ENCODE peak calls at places on chromosomes 11 and 22, in seven cellular contexts. One of them, this sample, is unnamed.

GRCh38 chr11:1839924-1840779 is 1.4 kb downstream of the TNNI2 start:
- DNase-seq in SK-N-SH: no peak
- DNase-seq in GM12878: no peak
- DNase-seq in K562: no peak
- DNase-seq in stomach: peak
- DNase-seq in A549: no peak
- DNase-seq in ovary: peak
- DNase-seq in this sample: peak

GRCh38 chr11:44601471-44602370 is 36.3 kb downstream of the CD82 start:
- DNase-seq in A549: no peak
- DNase-seq in stomach: no peak
- DNase-seq in ovary: no peak
- DNase-seq in SK-N-SH: no peak
- DNase-seq in GM12878: no peak
- DNase-seq in K562: no peak
- DNase-seq in this sample: peak

GRCh38 chr22:42262964-42263363 is 7.5 kb downstream of the TCF20 start:
- DNase-seq in SK-N-SH: no peak
- DNase-seq in GM12878: peak
- DNase-seq in A549: no peak
- DNase-seq in ovary: no peak
- DNase-seq in K562: no peak
- DNase-seq in stomach: no peak
- DNase-seq in this sample: no peak

GRCh38 chr11:116724813-116725212 is 48.0 kb downstream of the BUD13 start:
- DNase-seq in SK-N-SH: no peak
- DNase-seq in ovary: no peak
- DNase-seq in GM12878: no peak
- DNase-seq in K562: no peak
- DNase-seq in stomach: no peak
- DNase-seq in A549: no peak
- DNase-seq in this sample: no peak

GRCh38 chr11:111081021-111081511 is 164.5 kb upstream of the POU2AF2 start:
- DNase-seq in GM12878: no peak
- DNase-seq in K562: no peak
- DNase-seq in stomach: no peak
- DNase-seq in A549: no peak
- DNase-seq in ovary: no peak
- DNase-seq in SK-N-SH: no peak
- DNase-seq in this sample: no peak

GRCh38 chr11:7637447-7638157 is 35.7 kb downstream of the CYB5R2 start:
- DNase-seq in ovary: no peak
- DNase-seq in stomach: no peak
- DNase-seq in K562: no peak
- DNase-seq in GM12878: no peak
- DNase-seq in A549: no peak
- DNase-seq in SK-N-SH: no peak
- DNase-seq in this sample: no peak

GRCh38 chr22:32801436-32802290 is at the start of gene TIMP3:
- DNase-seq in K562: peak
- DNase-seq in GM12878: no peak
- DNase-seq in SK-N-SH: peak
- DNase-seq in ovary: peak
- DNase-seq in stomach: peak
- DNase-seq in A549: peak
- DNase-seq in this sample: peak

GRCh38 chr22:38623357-38623756 is 32.8 kb downstream of the FAM227A start:
- DNase-seq in stomach: no peak
- DNase-seq in SK-N-SH: no peak
- DNase-seq in GM12878: no peak
- DNase-seq in A549: no peak
- DNase-seq in K562: no peak
- DNase-seq in ovary: no peak
- DNase-seq in this sample: no peak

GRCh38 chr11:67438121-67438902 is 830 bp upstream of the PTPRCAP start:
- DNase-seq in K562: peak
- DNase-seq in GM12878: no peak
- DNase-seq in ovary: no peak
- DNase-seq in SK-N-SH: no peak
- DNase-seq in A549: no peak
- DNase-seq in stomach: peak
- DNase-seq in this sample: peak

GRCh38 chr11:64358907-64359711 is at the start of gene RPS6KA4:
- DNase-seq in stomach: peak
- DNase-seq in K562: peak
- DNase-seq in SK-N-SH: peak
- DNase-seq in A549: peak
- DNase-seq in ovary: peak
- DNase-seq in GM12878: no peak
- DNase-seq in this sample: peak

GRCh38 chr11:11411401-11411985 is 58.4 kb upstream of the CSNK2A3 start:
- DNase-seq in SK-N-SH: no peak
- DNase-seq in K562: no peak
- DNase-seq in ovary: no peak
- DNase-seq in stomach: no peak
- DNase-seq in GM12878: no peak
- DNase-seq in A549: no peak
- DNase-seq in this sample: no peak

GRCh38 chr11:120545813-120546212 is 34.3 kb downstream of the GRIK4 start:
- DNase-seq in SK-N-SH: no peak
- DNase-seq in K562: no peak
- DNase-seq in GM12878: no peak
- DNase-seq in ovary: no peak
- DNase-seq in stomach: no peak
- DNase-seq in A549: no peak
- DNase-seq in this sample: no peak

GRCh38 chr11:11798586-11799438 is 43.0 kb upstream of the USP47 start:
- DNase-seq in stomach: peak
- DNase-seq in SK-N-SH: peak
- DNase-seq in GM12878: no peak
- DNase-seq in K562: peak
- DNase-seq in A549: peak
- DNase-seq in ovary: peak
- DNase-seq in this sample: peak

GRCh38 chr11:12066056-12066798 is 44.2 kb upstream of the MICAL2 start:
- DNase-seq in K562: no peak
- DNase-seq in stomach: no peak
- DNase-seq in ovary: no peak
- DNase-seq in SK-N-SH: no peak
- DNase-seq in A549: peak
- DNase-seq in GM12878: no peak
- DNase-seq in this sample: peak

GRCh38 chr11:69122642-69123431 is 32.9 kb upstream of the SMIM38 start:
- DNase-seq in A549: peak
- DNase-seq in GM12878: no peak
- DNase-seq in SK-N-SH: peak
- DNase-seq in stomach: peak
- DNase-seq in ovary: peak
- DNase-seq in K562: peak
- DNase-seq in this sample: peak

GRCh38 chr22:30033891-30034290 is 46.4 kb upstream of the HORMAD2 start:
- DNase-seq in SK-N-SH: no peak
- DNase-seq in stomach: no peak
- DNase-seq in A549: no peak
- DNase-seq in GM12878: no peak
- DNase-seq in ovary: no peak
- DNase-seq in K562: no peak
- DNase-seq in this sample: no peak

GRCh38 chr22:19779685-19780268 is 19.2 kb downstream of the TBX1 start:
- DNase-seq in A549: no peak
- DNase-seq in SK-N-SH: no peak
- DNase-seq in K562: no peak
- DNase-seq in GM12878: no peak
- DNase-seq in stomach: no peak
- DNase-seq in ovary: no peak
- DNase-seq in this sample: no peak

DNA sequence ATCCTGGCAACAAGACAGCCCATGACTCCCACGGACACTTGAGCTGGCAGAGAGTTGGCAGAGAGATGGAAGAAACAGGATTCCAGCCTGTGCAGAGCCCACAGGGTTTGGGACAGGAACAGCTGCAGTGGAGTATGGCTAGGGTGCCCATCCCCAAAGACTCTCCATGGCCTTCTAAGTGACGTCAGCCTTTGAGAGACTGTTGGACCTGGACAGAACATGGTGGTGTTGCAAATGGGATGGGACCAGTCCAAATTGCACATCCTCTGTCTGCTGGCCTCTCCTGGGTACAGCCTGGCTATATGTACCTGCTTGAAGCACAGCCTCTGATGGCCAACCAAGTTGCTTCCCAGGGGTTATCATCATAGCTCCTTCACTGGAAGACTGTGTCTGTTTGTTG is 34.5 kb downstream of the NOX4 start:
- DNase-seq in K562: no peak
- DNase-seq in ovary: no peak
- DNase-seq in A549: no peak
- DNase-seq in stomach: no peak
- DNase-seq in GM12878: no peak
- DNase-seq in SK-N-SH: no peak
- DNase-seq in this sample: no peak
- TF ChIP-seq EP300 in K562: no peak
- TF ChIP-seq EP300 in ovary: no peak
- TF ChIP-seq EP300 in A549: no peak
- TF ChIP-seq EP300 in stomach: no peak
- TF ChIP-seq EP300 in GM12878: no peak
- TF ChIP-seq EP300 in SK-N-SH: no peak
- TF ChIP-seq EP300 in this sample: no peak

DNA sequence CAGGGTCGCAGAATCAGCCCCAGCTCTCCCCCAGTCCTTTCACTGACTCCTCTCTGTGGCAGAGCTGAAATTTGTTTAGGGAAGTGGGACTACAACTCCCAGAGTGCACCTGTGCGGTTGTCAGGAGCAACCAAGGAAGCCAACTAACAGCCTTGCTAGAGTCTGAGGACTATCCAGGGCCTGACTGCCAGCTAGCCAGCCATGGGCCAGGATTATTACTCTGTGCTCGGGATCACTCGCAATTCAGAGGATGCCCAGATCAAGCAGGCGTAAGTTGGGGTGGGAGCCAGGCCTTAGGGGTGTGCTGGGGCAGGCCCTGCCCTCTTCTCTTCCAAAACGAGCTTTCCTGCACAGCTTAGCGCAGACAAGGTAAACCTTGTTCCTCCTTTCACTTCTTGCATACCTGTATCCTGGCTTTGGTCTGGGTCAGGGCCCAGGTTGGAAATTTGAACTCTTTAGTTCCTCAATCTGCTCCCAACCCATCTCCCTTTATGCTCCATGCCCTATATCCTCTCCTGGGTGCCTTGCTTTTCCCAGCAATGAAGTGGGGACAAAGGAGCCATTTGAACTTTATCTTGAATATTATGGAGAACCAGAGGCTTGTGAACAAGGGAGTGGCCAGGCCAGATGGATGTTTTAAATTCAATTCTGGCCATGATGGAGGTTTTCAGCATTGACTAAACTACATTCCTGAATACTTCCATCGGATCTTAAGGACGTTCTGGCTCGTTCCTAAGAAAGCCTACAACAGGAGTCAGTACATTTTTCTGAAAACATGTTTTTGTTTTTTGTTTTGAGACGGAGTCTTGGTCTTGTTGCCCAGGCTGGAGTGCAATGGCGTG is at the start of gene DNAJB13:
- DNase-seq in stomach: peak
- DNase-seq in ovary: peak
- DNase-seq in GM12878: peak
- DNase-seq in SK-N-SH: peak
- DNase-seq in K562: peak
- DNase-seq in A549: peak
- DNase-seq in this sample: peak
- H3K4me3 ChIP-seq in stomach: no peak
- H3K4me3 ChIP-seq in ovary: no peak
- H3K4me3 ChIP-seq in GM12878: no peak
- H3K4me3 ChIP-seq in SK-N-SH: no peak
- H3K4me3 ChIP-seq in K562: no peak
- H3K4me3 ChIP-seq in A549: no peak
- H3K4me3 ChIP-seq in this sample: no peak

GRCh38 chr11:125345706-125346561 is 150.1 kb downstream of the FEZ1 start:
- DNase-seq in GM12878: no peak
- DNase-seq in stomach: peak
- DNase-seq in K562: peak
- DNase-seq in A549: peak
- DNase-seq in SK-N-SH: peak
- DNase-seq in ovary: peak
- DNase-seq in this sample: peak

GRCh38 chr11:125346565-125347260 is 149.4 kb downstream of the FEZ1 start:
- DNase-seq in K562: no peak
- DNase-seq in stomach: no peak
- DNase-seq in GM12878: no peak
- DNase-seq in ovary: no peak
- DNase-seq in A549: no peak
- DNase-seq in SK-N-SH: no peak
- DNase-seq in this sample: no peak

GRCh38 chr11:125343732-125344131 is 152.3 kb downstream of the FEZ1 start:
- DNase-seq in GM12878: no peak
- DNase-seq in SK-N-SH: no peak
- DNase-seq in stomach: no peak
- DNase-seq in ovary: peak
- DNase-seq in A549: no peak
- DNase-seq in K562: no peak
- DNase-seq in this sample: no peak

GRCh38 chr11:125343086-125343731 is 152.9 kb downstream of the FEZ1 start:
- DNase-seq in ovary: peak
- DNase-seq in stomach: no peak
- DNase-seq in A549: no peak
- DNase-seq in SK-N-SH: no peak
- DNase-seq in GM12878: no peak
- DNase-seq in K562: no peak
- DNase-seq in this sample: no peak

GRCh38 chr11:125344846-125345705 is 151.0 kb downstream of the FEZ1 start:
- DNase-seq in K562: no peak
- DNase-seq in SK-N-SH: no peak
- DNase-seq in GM12878: no peak
- DNase-seq in ovary: no peak
- DNase-seq in stomach: no peak
- DNase-seq in A549: no peak
- DNase-seq in this sample: no peak
- TF ChIP-seq EP300 in K562: no peak
- TF ChIP-seq EP300 in SK-N-SH: no peak
- TF ChIP-seq EP300 in GM12878: no peak
- TF ChIP-seq EP300 in ovary: no peak
- TF ChIP-seq EP300 in stomach: no peak
- TF ChIP-seq EP300 in A549: no peak
- TF ChIP-seq EP300 in this sample: no peak

DNA sequence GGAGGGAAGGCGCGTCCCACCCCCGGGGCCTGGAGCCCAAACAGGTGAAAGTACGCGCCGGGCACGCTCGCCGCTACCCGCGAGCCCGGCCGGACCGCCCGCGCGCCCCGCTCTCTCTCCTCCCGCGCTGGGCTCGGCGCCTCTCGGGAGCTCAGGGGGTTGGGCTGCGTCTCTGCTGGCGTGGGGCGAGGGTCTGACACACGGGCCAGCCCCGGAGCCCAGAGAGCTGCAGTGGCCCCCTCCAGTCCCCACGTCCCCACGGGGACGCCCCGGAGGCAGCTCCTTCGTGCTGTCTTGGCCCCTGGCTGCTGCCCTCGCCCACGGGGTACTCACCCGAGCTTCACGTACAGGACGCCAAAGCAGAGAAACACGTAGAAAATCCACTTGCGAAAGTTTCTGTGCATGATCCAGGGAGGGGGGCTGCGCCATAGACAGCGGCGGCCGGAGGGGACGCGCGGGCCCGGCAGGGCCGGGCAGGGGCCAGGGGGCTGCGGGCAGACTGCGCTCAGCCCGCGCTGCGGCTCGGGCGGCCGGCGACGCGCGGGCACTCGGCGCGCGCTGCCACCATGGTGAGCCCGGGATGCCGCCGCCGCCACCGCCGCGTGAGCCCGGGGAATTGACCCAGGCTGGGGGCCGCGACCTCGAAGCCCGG is 485 bp downstream of the WNT7B start:
- DNase-seq in SK-N-SH: peak
- DNase-seq in ovary: no peak
- DNase-seq in GM12878: no peak
- DNase-seq in K562: no peak
- DNase-seq in stomach: no peak
- DNase-seq in A549: no peak
- DNase-seq in this sample: no peak
- H3K4me3 ChIP-seq in SK-N-SH: peak
- H3K4me3 ChIP-seq in ovary: no peak
- H3K4me3 ChIP-seq in GM12878: no peak
- H3K4me3 ChIP-seq in K562: no peak
- H3K4me3 ChIP-seq in stomach: peak
- H3K4me3 ChIP-seq in A549: peak
- H3K4me3 ChIP-seq in this sample: peak